ENCODE peak calls at places on chromosomes 1 and 21, in four cellular contexts. One of them, this sample, is unnamed.
A peak's percentile ranks its signal among the peaks of the same experiment; 100 is the strongest.

GRCh38 chr1:143694085-143694484 is 277.7 kb downstream of the FAM72C start:
- DNase-seq in ACHN: no peak
- DNase-seq in AG20443: no peak
- DNase-seq in naive thymus-derived CD8-positive, alpha-beta T cell: no peak
- DNase-seq in this sample: no peak

GRCh38 chr1:212967767-212968166 is 17.4 kb downstream of the VASH2 start:
- DNase-seq in naive thymus-derived CD8-positive, alpha-beta T cell: no peak
- DNase-seq in ACHN: peak; percentile 56
- DNase-seq in AG20443: peak; percentile 68
- DNase-seq in this sample: peak; percentile 65

GRCh38 chr1:78492376-78492950 is 1.7 kb downstream of the PTGFR start:
- DNase-seq in AG20443: peak; percentile 26
- DNase-seq in ACHN: no peak
- DNase-seq in naive thymus-derived CD8-positive, alpha-beta T cell: no peak
- DNase-seq in this sample: peak; percentile 22

GRCh38 chr1:149845416-149845815 is 54.0 kb upstream of the BOLA1 start:
- DNase-seq in ACHN: no peak
- DNase-seq in AG20443: no peak
- DNase-seq in naive thymus-derived CD8-positive, alpha-beta T cell: no peak
- DNase-seq in this sample: no peak

GRCh38 chr1:6136516-6137220 is 43.5 kb downstream of the CHD5 start:
- DNase-seq in ACHN: no peak
- DNase-seq in naive thymus-derived CD8-positive, alpha-beta T cell: no peak
- DNase-seq in AG20443: no peak
- DNase-seq in this sample: no peak

GRCh38 chr1:15948600-15949452 is 27.1 kb downstream of the ZBTB17 start:
- DNase-seq in AG20443: peak; percentile 87
- DNase-seq in naive thymus-derived CD8-positive, alpha-beta T cell: no peak
- DNase-seq in ACHN: peak; percentile 88
- DNase-seq in this sample: peak; percentile 93

GRCh38 chr1:21175670-21176581 is 771 bp downstream of the EIF4G3 start:
- DNase-seq in naive thymus-derived CD8-positive, alpha-beta T cell: peak; percentile 23
- DNase-seq in AG20443: peak; percentile 43
- DNase-seq in ACHN: no peak
- DNase-seq in this sample: peak; percentile 32

GRCh38 chr1:59732219-59732955 is 82.4 kb upstream of the HOOK1 start:
- DNase-seq in ACHN: no peak
- DNase-seq in AG20443: no peak
- DNase-seq in naive thymus-derived CD8-positive, alpha-beta T cell: no peak
- DNase-seq in this sample: no peak

GRCh38 chr1:18475234-18475633 is 5.5 kb upstream of the KLHDC7A start:
- DNase-seq in AG20443: no peak
- DNase-seq in ACHN: no peak
- DNase-seq in naive thymus-derived CD8-positive, alpha-beta T cell: no peak
- DNase-seq in this sample: no peak

GRCh38 chr21:46110499-46111192 is 12.7 kb downstream of the COL6A2 start:
- DNase-seq in ACHN: no peak
- DNase-seq in AG20443: peak; percentile 43
- DNase-seq in naive thymus-derived CD8-positive, alpha-beta T cell: no peak
- DNase-seq in this sample: peak; percentile 20

GRCh38 chr21:30629173-30629572 is 5.8 kb upstream of the KRTAP20-2 start:
- DNase-seq in ACHN: no peak
- DNase-seq in AG20443: no peak
- DNase-seq in naive thymus-derived CD8-positive, alpha-beta T cell: no peak
- DNase-seq in this sample: no peak

GRCh38 chr1:232457607-232458006 is 172.3 kb downstream of the SIPA1L2 start:
- DNase-seq in AG20443: no peak
- DNase-seq in ACHN: no peak
- DNase-seq in naive thymus-derived CD8-positive, alpha-beta T cell: no peak
- DNase-seq in this sample: no peak

GRCh38 chr1:97412737-97413136 is 508.1 kb downstream of the DPYD start:
- DNase-seq in ACHN: no peak
- DNase-seq in AG20443: peak; percentile 9
- DNase-seq in naive thymus-derived CD8-positive, alpha-beta T cell: no peak
- DNase-seq in this sample: no peak

GRCh38 chr1:161091796-161092507 is 2.6 kb upstream of the NECTIN4 start:
- DNase-seq in ACHN: no peak
- DNase-seq in naive thymus-derived CD8-positive, alpha-beta T cell: no peak
- DNase-seq in AG20443: no peak
- DNase-seq in this sample: no peak

GRCh38 chr1:59237905-59238304 is 59.0 kb upstream of the FGGY start:
- DNase-seq in naive thymus-derived CD8-positive, alpha-beta T cell: no peak
- DNase-seq in AG20443: no peak
- DNase-seq in ACHN: no peak
- DNase-seq in this sample: no peak

GRCh38 chr1:226903819-226904710 is 33.6 kb downstream of the PSEN2 start:
- DNase-seq in naive thymus-derived CD8-positive, alpha-beta T cell: no peak
- DNase-seq in ACHN: no peak
- DNase-seq in AG20443: peak; percentile 60
- DNase-seq in this sample: peak; percentile 54

GRCh38 chr1:72846476-72846875 is 564.1 kb upstream of the NEGR1 start:
- DNase-seq in AG20443: no peak
- DNase-seq in ACHN: no peak
- DNase-seq in naive thymus-derived CD8-positive, alpha-beta T cell: no peak
- DNase-seq in this sample: no peak

GRCh38 chr1:194658090-194658439 is 1471.7 kb upstream of the B3GALT2 start:
- DNase-seq in AG20443: no peak
- DNase-seq in naive thymus-derived CD8-positive, alpha-beta T cell: no peak
- DNase-seq in ACHN: peak; percentile 80
- DNase-seq in this sample: no peak

GRCh38 chr1:15757575-15758401 is 807 bp upstream of the FBLIM1 start:
- DNase-seq in AG20443: no peak
- DNase-seq in naive thymus-derived CD8-positive, alpha-beta T cell: no peak
- DNase-seq in ACHN: no peak
- DNase-seq in this sample: peak; percentile 42